ENCODE peak calls at places on chromosomes 2 and 18, in nine cellular contexts. K is GM23248; U is thyroid gland; M is tibial artery; A is mammary epithelial cell; Q is CD4-positive, alpha-beta memory T cell; P is A549; B is transverse colon; I is right lobe of liver. S is an unnamed sample.
A peak's percentile ranks its signal among the peaks of the same experiment; 100 is the strongest.

GRCh38 chr2:86293612-86294011 is 43.8 kb downstream of the REEP1 start:
- DNase-seq in K (no peak), U (no peak), M (no peak), A (no peak), Q (no peak), P (no peak), B (no peak), I (no peak), S (no peak)

GRCh38 chr2:225041871-225042799 is at the start of gene DOCK10:
- DNase-seq in K (peak; percentile 75), U (peak; percentile 38), M (no peak), A (peak; percentile 29), Q (peak; percentile 64), P (peak; percentile 21), B (peak; percentile 24), I (peak; percentile 41), S (no peak)

GRCh38 chr2:86335865-86336321 is 1.5 kb downstream of the REEP1 start:
- DNase-seq in K (no peak), U (no peak), M (no peak), A (no peak), Q (no peak), P (no peak), B (no peak), I (no peak), S (no peak)

GRCh38 chr2:190320696-190321095 is 1.1 kb upstream of the HIBCH start:
- DNase-seq in K (no peak), U (no peak), M (no peak), A (peak; percentile 12), Q (no peak), P (no peak), B (no peak), I (no peak), S (no peak)

GRCh38 chr2:181077128-181077709 is 96.8 kb downstream of the UBE2E3 start:
- DNase-seq in K (peak; percentile 64), U (no peak), M (no peak), A (peak; percentile 52), Q (peak; percentile 69), P (peak; percentile 13), B (no peak), I (no peak), S (no peak)

GRCh38 chr2:128416781-128417180 is 98.1 kb upstream of the HS6ST1 start:
- DNase-seq in K (no peak), U (no peak), M (peak; percentile 40), A (no peak), Q (no peak), P (no peak), B (no peak), I (no peak), S (no peak)

GRCh38 chr2:100238471-100238870 is 83.8 kb downstream of the LONRF2 start:
- DNase-seq in K (no peak), U (no peak), M (no peak), A (no peak), Q (no peak), P (no peak), B (no peak), I (no peak), S (peak; percentile 23)

GRCh38 chr2:190254451-190254850 is 65.2 kb downstream of the HIBCH start:
- DNase-seq in K (no peak), U (no peak), M (no peak), A (no peak), Q (no peak), P (no peak), B (no peak), I (no peak), S (no peak)

GRCh38 chr2:68741805-68742306 is 7.2 kb downstream of the ARHGAP25 start:
- DNase-seq in K (no peak), U (no peak), M (no peak), A (peak; percentile 21), Q (no peak), P (no peak), B (no peak), I (no peak), S (no peak)

GRCh38 chr2:233492738-233493137 is 73.8 kb downstream of the USP40 start:
- DNase-seq in K (no peak), U (no peak), M (no peak), A (peak; percentile 93), Q (no peak), P (no peak), B (no peak), I (no peak), S (no peak)

GRCh38 chr2:26493631-26494030 is 15.7 kb upstream of the OTOF start:
- DNase-seq in K (no peak), U (no peak), M (no peak), A (no peak), Q (no peak), P (no peak), B (no peak), I (no peak), S (no peak)

GRCh38 chr18:61900504-61901281 is 7.9 kb upstream of the RNF152 start:
- DNase-seq in K (no peak), U (no peak), M (no peak), A (no peak), Q (no peak), P (no peak), B (no peak), I (no peak), S (no peak)

GRCh38 chr2:151671198-151671597 is 63.1 kb downstream of the NEB start:
- DNase-seq in K (no peak), U (no peak), M (no peak), A (no peak), Q (no peak), P (no peak), B (no peak), I (no peak), S (no peak)

DNA sequence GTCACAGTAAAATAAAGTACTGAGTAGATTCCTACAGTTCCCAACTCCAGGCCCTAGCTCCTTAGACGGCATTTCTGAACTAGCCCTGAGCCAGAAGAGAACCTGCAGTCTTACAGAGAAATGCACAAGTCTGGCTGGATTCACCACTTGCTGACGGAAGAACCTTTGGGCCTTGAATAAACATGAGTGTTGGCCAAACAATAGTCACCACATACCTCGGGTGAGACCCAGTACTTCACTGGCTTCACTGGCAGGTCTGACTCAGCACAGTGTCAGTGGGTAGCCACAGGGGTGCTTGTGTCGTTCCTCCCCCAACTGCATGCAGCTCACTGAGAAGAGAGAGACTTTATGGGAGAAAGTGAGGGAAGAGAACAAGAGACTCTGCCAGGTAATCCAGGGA is 88.9 kb downstream of the TMEM185B start:
- DNase-seq in K (peak; percentile 95), U (no peak), M (no peak), A (peak; percentile 96), Q (no peak), P (peak; percentile 27), B (no peak), I (no peak), S (peak; percentile 61)
- H3K4me3 ChIP-seq in K (no peak overlapping the region), U (no peak overlapping the region), M (no peak overlapping the region), A (no peak overlapping the region), Q (no peak overlapping the region), P (no peak overlapping the region), B (no peak overlapping the region), I (no peak overlapping the region), S (no peak overlapping the region)

GRCh38 chr2:45845566-45845965 is 194.1 kb downstream of the PRKCE start:
- DNase-seq in K (no peak), U (no peak), M (no peak), A (no peak), Q (no peak), P (no peak), B (no peak), I (no peak), S (no peak)
- H3K4me1 ChIP-seq in K (peaks cover 20% of the 10 kb centered on the region), U (no peaks in the 10 kb centered on the region), M (no peaks in the 10 kb centered on the region), A (peaks cover 21% of the 10 kb centered on the region), Q (no peaks in the 10 kb centered on the region), P (no peaks in the 10 kb centered on the region), B (no peaks in the 10 kb centered on the region), I (no peaks in the 10 kb centered on the region), S (no peaks in the 10 kb centered on the region)

GRCh38 chr2:119225084-119225864 is 1.6 kb downstream of the STEAP3 start:
- DNase-seq in K (no peak), U (peak; percentile 22), M (no peak), A (no peak), Q (no peak), P (peak; percentile 52), B (peak; percentile 58), I (peak; percentile 30), S (no peak)
- H3K4me3 ChIP-seq in K (peak overlapping the region; percentile 82), U (no peak overlapping the region), M (no peak overlapping the region), A (no peak overlapping the region), Q (no peak overlapping the region), P (no peak overlapping the region), B (no peak overlapping the region), I (peak overlapping the region; percentile 97), S (no peak overlapping the region)

DNA sequence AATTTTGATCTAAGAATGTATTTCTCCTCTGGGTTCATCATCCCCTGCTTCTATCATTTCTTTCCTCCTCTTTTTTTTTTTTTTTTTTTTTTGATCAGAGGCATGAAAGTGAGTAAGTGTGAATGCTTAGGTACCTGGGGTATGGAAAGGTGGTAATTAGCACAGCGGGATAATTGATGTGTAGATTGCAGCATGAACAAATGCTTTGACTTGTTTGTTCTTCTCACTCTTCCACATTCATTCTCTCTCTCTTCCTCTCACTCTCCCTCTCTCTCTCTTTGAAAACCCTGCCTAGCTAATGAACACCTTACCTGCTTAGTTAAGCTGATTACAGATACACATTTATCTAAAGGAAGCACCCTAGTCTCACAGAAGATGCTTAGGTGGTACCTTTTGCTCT is 74.7 kb downstream of the ZEB2 start:
- DNase-seq in K (no peak), U (no peak), M (no peak), A (no peak), Q (no peak), P (no peak), B (no peak), I (no peak), S (no peak)
- H3K4me1 ChIP-seq in K (peaks cover 26% of the 10 kb centered on the region), U (no peaks in the 10 kb centered on the region), M (peaks cover 16% of the 10 kb centered on the region), A (no peaks in the 10 kb centered on the region), Q (no peaks in the 10 kb centered on the region), P (peaks cover 10% of the 10 kb centered on the region), B (no peaks in the 10 kb centered on the region), I (no peaks in the 10 kb centered on the region), S (peaks cover 7% of the 10 kb centered on the region)

GRCh38 chr18:9612215-9612830 is 2.0 kb downstream of the PPP4R1 start:
- DNase-seq in K (peak; percentile 75), U (peak; percentile 40), M (no peak), A (peak; percentile 67), Q (peak; percentile 59), P (peak; percentile 52), B (peak; percentile 35), I (no peak), S (no peak)

GRCh38 chr18:9606039-9606438 is 8.3 kb downstream of the PPP4R1 start:
- DNase-seq in K (no peak), U (no peak), M (no peak), A (no peak), Q (no peak), P (no peak), B (no peak), I (no peak), S (no peak)

GRCh38 chr18:9608298-9608697 is 6.1 kb downstream of the PPP4R1 start:
- DNase-seq in K (peak; percentile 48), U (no peak), M (no peak), A (no peak), Q (no peak), P (no peak), B (no peak), I (no peak), S (no peak)

GRCh38 chr18:9608728-9609127 is 5.6 kb downstream of the PPP4R1 start:
- DNase-seq in K (no peak), U (no peak), M (no peak), A (no peak), Q (no peak), P (no peak), B (no peak), I (no peak), S (no peak)

DNA sequence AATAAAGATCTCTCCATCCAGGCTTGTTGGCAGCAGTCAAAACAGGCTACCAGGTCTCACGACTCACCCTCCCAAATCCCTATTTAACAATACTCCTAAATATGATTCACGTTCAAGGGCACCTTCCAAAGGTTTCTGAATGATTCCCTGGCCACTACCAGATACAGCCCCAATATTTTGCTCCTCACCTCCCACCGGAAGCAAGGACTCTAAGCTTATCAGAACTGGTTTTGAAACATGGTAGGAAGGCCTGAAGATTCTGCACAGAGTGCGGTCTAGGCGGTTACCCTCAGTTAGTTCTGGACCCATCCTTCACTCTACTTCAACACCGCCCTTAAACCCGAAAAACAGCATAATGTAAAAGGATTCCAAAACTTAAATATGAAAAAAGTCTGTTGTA is 5.2 kb downstream of the PPP4R1 start:
- DNase-seq in K (no peak), U (no peak), M (no peak), A (peak; percentile 25), Q (no peak), P (no peak), B (no peak), I (no peak), S (no peak)
- H3K4me3 ChIP-seq in K (no peak overlapping the region), U (no peak overlapping the region), M (no peak overlapping the region), A (no peak overlapping the region), Q (no peak overlapping the region), P (no peak overlapping the region), B (no peak overlapping the region), I (no peak overlapping the region), S (no peak overlapping the region)

S was measured in NT2/D1.